ENCODE peak calls at places on chromosomes 16 and 17, in four cellular contexts. One of them, this sample, is unnamed.

GRCh38 chr16:50653633-50654524 is 27.2 kb downstream of the SNX20 start:
- DNase-seq in esophagus squamous epithelium: no peak
- DNase-seq in heart left ventricle: no peak
- DNase-seq in Peyer's patch: no peak
- DNase-seq in this sample: no peak

GRCh38 chr16:60991886-60992285 is 1044.4 kb downstream of the CDH8 start:
- DNase-seq in esophagus squamous epithelium: no peak
- DNase-seq in heart left ventricle: no peak
- DNase-seq in Peyer's patch: no peak
- DNase-seq in this sample: no peak

GRCh38 chr16:14354561-14355351 is 275.3 kb downstream of the PARN start:
- DNase-seq in esophagus squamous epithelium: no peak
- DNase-seq in heart left ventricle: no peak
- DNase-seq in Peyer's patch: no peak
- DNase-seq in this sample: no peak

GRCh38 chr17:79905832-79906231 is 66.6 kb upstream of the CBX4 start:
- DNase-seq in esophagus squamous epithelium: no peak
- DNase-seq in heart left ventricle: no peak
- DNase-seq in Peyer's patch: no peak
- DNase-seq in this sample: no peak

GRCh38 chr17:60284709-60285108 is 107.2 kb downstream of the USP32 start:
- DNase-seq in esophagus squamous epithelium: no peak
- DNase-seq in heart left ventricle: no peak
- DNase-seq in Peyer's patch: no peak
- DNase-seq in this sample: no peak

GRCh38 chr16:72198021-72198420 is 26.1 kb upstream of the PMFBP1 start:
- DNase-seq in esophagus squamous epithelium: no peak
- DNase-seq in heart left ventricle: no peak
- DNase-seq in Peyer's patch: no peak
- DNase-seq in this sample: no peak

GRCh38 chr16:72073831-72074230 is 10.8 kb downstream of the HPR start:
- DNase-seq in esophagus squamous epithelium: no peak
- DNase-seq in heart left ventricle: peak
- DNase-seq in Peyer's patch: no peak
- DNase-seq in this sample: no peak

GRCh38 chr17:76173474-76173873 is 32.4 kb upstream of the FOXJ1 start:
- DNase-seq in esophagus squamous epithelium: no peak
- DNase-seq in heart left ventricle: no peak
- DNase-seq in Peyer's patch: no peak
- DNase-seq in this sample: no peak

GRCh38 chr17:37743875-37744632 is 805 bp downstream of the HNF1B start:
- DNase-seq in esophagus squamous epithelium: no peak
- DNase-seq in heart left ventricle: no peak
- DNase-seq in Peyer's patch: peak
- DNase-seq in this sample: no peak

GRCh38 chr17:33814852-33815251 is 440.2 kb upstream of the CCL2 start:
- DNase-seq in esophagus squamous epithelium: no peak
- DNase-seq in heart left ventricle: no peak
- DNase-seq in Peyer's patch: no peak
- DNase-seq in this sample: no peak

GRCh38 chr17:63702223-63702577 is 2.3 kb upstream of the LIMD2 start:
- DNase-seq in esophagus squamous epithelium: no peak
- DNase-seq in heart left ventricle: no peak
- DNase-seq in Peyer's patch: no peak
- DNase-seq in this sample: peak

GRCh38 chr17:80753946-80754345 is 209.3 kb downstream of the RPTOR start:
- DNase-seq in esophagus squamous epithelium: no peak
- DNase-seq in heart left ventricle: no peak
- DNase-seq in Peyer's patch: no peak
- DNase-seq in this sample: no peak

GRCh38 chr17:652310-652709 is 62.3 kb downstream of the VPS53 start:
- DNase-seq in esophagus squamous epithelium: no peak
- DNase-seq in heart left ventricle: peak
- DNase-seq in Peyer's patch: no peak
- DNase-seq in this sample: no peak

GRCh38 chr17:63780507-63780906 is 6.5 kb downstream of the DDX42 start:
- DNase-seq in esophagus squamous epithelium: no peak
- DNase-seq in heart left ventricle: no peak
- DNase-seq in Peyer's patch: no peak
- DNase-seq in this sample: no peak

GRCh38 chr17:20721151-20721550 is 141.6 kb downstream of the CDRT15L2 start:
- DNase-seq in esophagus squamous epithelium: no peak
- DNase-seq in heart left ventricle: no peak
- DNase-seq in Peyer's patch: no peak
- DNase-seq in this sample: no peak

GRCh38 chr16:88995746-88996535 is 18.9 kb upstream of the CBFA2T3 start:
- DNase-seq in esophagus squamous epithelium: no peak
- DNase-seq in heart left ventricle: no peak
- DNase-seq in Peyer's patch: no peak
- DNase-seq in this sample: no peak

GRCh38 chr17:8158267-8159031 is 4.3 kb downstream of the VAMP2 start:
- DNase-seq in esophagus squamous epithelium: peak
- DNase-seq in heart left ventricle: peak
- DNase-seq in Peyer's patch: peak
- DNase-seq in this sample: peak

GRCh38 chr17:50181155-50181554 is 15.3 kb downstream of the SGCA start:
- DNase-seq in esophagus squamous epithelium: no peak
- DNase-seq in heart left ventricle: peak
- DNase-seq in Peyer's patch: no peak
- DNase-seq in this sample: no peak

GRCh38 chr17:65055280-65055707 is 1.2 kb downstream of the GNA13 start:
- DNase-seq in esophagus squamous epithelium: no peak
- DNase-seq in heart left ventricle: no peak
- DNase-seq in Peyer's patch: no peak
- DNase-seq in this sample: no peak

GRCh38 chr16:82470506-82471196 is 156.1 kb upstream of the CDH13 start:
- DNase-seq in esophagus squamous epithelium: no peak
- DNase-seq in heart left ventricle: no peak
- DNase-seq in Peyer's patch: peak
- DNase-seq in this sample: no peak

GRCh38 chr16:1541293-1542165 is 8.1 kb downstream of the TMEM204 start:
- DNase-seq in esophagus squamous epithelium: no peak
- DNase-seq in heart left ventricle: no peak
- DNase-seq in Peyer's patch: no peak
- DNase-seq in this sample: no peak

GRCh38 chr16:65876200-65876498 is 490.3 kb upstream of the CDH5 start:
- DNase-seq in esophagus squamous epithelium: no peak
- DNase-seq in heart left ventricle: no peak
- DNase-seq in Peyer's patch: no peak
- DNase-seq in this sample: no peak

GRCh38 chr16:69223882-69224281 is 36.9 kb downstream of the SNTB2 start:
- DNase-seq in esophagus squamous epithelium: no peak
- DNase-seq in heart left ventricle: no peak
- DNase-seq in Peyer's patch: no peak
- DNase-seq in this sample: no peak

GRCh38 chr17:73272906-73273218 is 11.2 kb upstream of the CPSF4L start:
- DNase-seq in esophagus squamous epithelium: no peak
- DNase-seq in heart left ventricle: no peak
- DNase-seq in Peyer's patch: no peak
- DNase-seq in this sample: no peak

GRCh38 chr16:53711390-53711789 is 7.4 kb downstream of the FTO start:
- DNase-seq in esophagus squamous epithelium: no peak
- DNase-seq in heart left ventricle: no peak
- DNase-seq in Peyer's patch: no peak
- DNase-seq in this sample: no peak

GRCh38 chr16:88569614-88569984 is 604 bp upstream of the ZC3H18 start:
- DNase-seq in esophagus squamous epithelium: no peak
- DNase-seq in heart left ventricle: peak
- DNase-seq in Peyer's patch: no peak
- DNase-seq in this sample: peak

GRCh38 chr16:85310868-85311585 is 198.8 kb upstream of the CIBAR2 start:
- DNase-seq in esophagus squamous epithelium: no peak
- DNase-seq in heart left ventricle: peak
- DNase-seq in Peyer's patch: no peak
- DNase-seq in this sample: peak

GRCh38 chr17:62614142-62614541 is 13.3 kb upstream of the MRC2 start:
- DNase-seq in esophagus squamous epithelium: no peak
- DNase-seq in heart left ventricle: no peak
- DNase-seq in Peyer's patch: no peak
- DNase-seq in this sample: no peak

GRCh38 chr17:4536259-4536741 is 18.9 kb downstream of the MYBBP1A start:
- DNase-seq in esophagus squamous epithelium: no peak
- DNase-seq in heart left ventricle: no peak
- DNase-seq in Peyer's patch: no peak
- DNase-seq in this sample: no peak

GRCh38 chr17:68424861-68425260 is 32.4 kb downstream of the WIPI1 start:
- DNase-seq in esophagus squamous epithelium: no peak
- DNase-seq in heart left ventricle: no peak
- DNase-seq in Peyer's patch: no peak
- DNase-seq in this sample: no peak

GRCh38 chr16:7339700-7340099 is 7.1 kb downstream of the RBFOX1 start:
- DNase-seq in esophagus squamous epithelium: no peak
- DNase-seq in heart left ventricle: no peak
- DNase-seq in Peyer's patch: no peak
- DNase-seq in this sample: no peak

GRCh38 chr17:7019839-7020519 is 2.9 kb upstream of the BCL6B start:
- DNase-seq in esophagus squamous epithelium: no peak
- DNase-seq in heart left ventricle: peak
- DNase-seq in Peyer's patch: peak
- DNase-seq in this sample: peak
- H3K4me3 ChIP-seq in esophagus squamous epithelium: peak
- H3K4me3 ChIP-seq in heart left ventricle: peak
- H3K4me3 ChIP-seq in Peyer's patch: peak
- H3K4me3 ChIP-seq in this sample: no peak

GRCh38 chr17:43392397-43392796 is 6.4 kb upstream of the ARL4D start:
- DNase-seq in esophagus squamous epithelium: no peak
- DNase-seq in heart left ventricle: no peak
- DNase-seq in Peyer's patch: no peak
- DNase-seq in this sample: no peak

GRCh38 chr17:43385046-43385831 is 13.6 kb upstream of the ARL4D start:
- DNase-seq in esophagus squamous epithelium: no peak
- DNase-seq in heart left ventricle: no peak
- DNase-seq in Peyer's patch: no peak
- DNase-seq in this sample: no peak

GRCh38 chr17:43384476-43384862 is 14.3 kb upstream of the ARL4D start:
- DNase-seq in esophagus squamous epithelium: no peak
- DNase-seq in heart left ventricle: no peak
- DNase-seq in Peyer's patch: peak
- DNase-seq in this sample: no peak

GRCh38 chr17:43389022-43389947 is 9.5 kb upstream of the ARL4D start:
- DNase-seq in esophagus squamous epithelium: peak
- DNase-seq in heart left ventricle: peak
- DNase-seq in Peyer's patch: peak
- DNase-seq in this sample: peak

GRCh38 chr17:43388198-43389021 is 10.4 kb upstream of the ARL4D start:
- DNase-seq in esophagus squamous epithelium: peak
- DNase-seq in heart left ventricle: peak
- DNase-seq in Peyer's patch: peak
- DNase-seq in this sample: peak
- TF ChIP-seq POLR2A in esophagus squamous epithelium: peak
- TF ChIP-seq POLR2A in heart left ventricle: peak
- TF ChIP-seq POLR2A in Peyer's patch: peak
- TF ChIP-seq POLR2A in this sample: peak

GRCh38 chr16:3007059-3007956 is 5.4 kb upstream of the CLDN9 start:
- DNase-seq in esophagus squamous epithelium: no peak
- DNase-seq in heart left ventricle: no peak
- DNase-seq in Peyer's patch: peak
- DNase-seq in this sample: no peak
- H3K4me3 ChIP-seq in esophagus squamous epithelium: no peak
- H3K4me3 ChIP-seq in heart left ventricle: no peak
- H3K4me3 ChIP-seq in Peyer's patch: peak
- H3K4me3 ChIP-seq in this sample: no peak

GRCh38 chr17:2213291-2213960 is 90.2 kb downstream of the SMG6 start:
- DNase-seq in esophagus squamous epithelium: no peak
- DNase-seq in heart left ventricle: no peak
- DNase-seq in Peyer's patch: no peak
- DNase-seq in this sample: no peak

GRCh38 chr17:2214887-2215615 is 88.5 kb downstream of the SMG6 start:
- DNase-seq in esophagus squamous epithelium: no peak
- DNase-seq in heart left ventricle: peak
- DNase-seq in Peyer's patch: no peak
- DNase-seq in this sample: no peak

GRCh38 chr17:2212328-2212981 is 91.1 kb downstream of the SMG6 start:
- DNase-seq in esophagus squamous epithelium: no peak
- DNase-seq in heart left ventricle: peak
- DNase-seq in Peyer's patch: no peak
- DNase-seq in this sample: no peak

GRCh38 chr17:2215616-2216364 is 87.8 kb downstream of the SMG6 start:
- DNase-seq in esophagus squamous epithelium: no peak
- DNase-seq in heart left ventricle: peak
- DNase-seq in Peyer's patch: peak
- DNase-seq in this sample: peak

DNA sequence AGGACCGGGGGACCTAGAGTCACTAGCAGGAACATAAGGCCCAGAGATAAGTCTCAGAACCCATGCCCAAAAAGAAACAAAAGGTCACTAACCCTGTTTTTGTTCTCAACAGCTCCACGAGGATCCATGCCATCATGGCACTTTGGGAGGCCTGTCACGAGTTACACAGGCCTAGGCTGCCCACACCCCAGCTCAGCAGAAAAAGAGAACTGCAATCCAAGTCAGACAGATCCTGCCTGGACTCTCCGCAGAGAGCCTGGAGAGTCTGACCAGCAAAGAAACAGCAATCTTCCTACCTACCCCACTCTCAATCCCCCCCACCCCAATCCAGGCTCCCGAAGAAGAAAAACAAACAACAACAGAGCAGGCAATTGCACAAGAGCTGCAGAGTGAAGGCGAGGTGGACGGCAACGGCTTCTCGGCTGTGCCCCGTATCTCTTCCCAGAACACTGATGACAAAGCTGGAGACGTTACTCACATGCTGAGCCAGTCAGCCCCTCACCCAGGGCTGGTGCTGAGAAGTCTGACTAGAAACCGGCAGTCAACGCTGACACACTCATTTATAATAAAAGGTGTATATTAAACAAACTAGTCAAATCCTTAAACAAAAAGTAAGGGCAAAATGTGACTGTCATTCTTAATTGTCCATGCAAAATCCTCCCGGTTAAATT is 89.4 kb downstream of the SMG6 start:
- DNase-seq in esophagus squamous epithelium: no peak
- DNase-seq in heart left ventricle: peak
- DNase-seq in Peyer's patch: no peak
- DNase-seq in this sample: no peak
- TF ChIP-seq POLR2A in esophagus squamous epithelium: no peak
- TF ChIP-seq POLR2A in heart left ventricle: no peak
- TF ChIP-seq POLR2A in Peyer's patch: no peak
- TF ChIP-seq POLR2A in this sample: no peak

DNA sequence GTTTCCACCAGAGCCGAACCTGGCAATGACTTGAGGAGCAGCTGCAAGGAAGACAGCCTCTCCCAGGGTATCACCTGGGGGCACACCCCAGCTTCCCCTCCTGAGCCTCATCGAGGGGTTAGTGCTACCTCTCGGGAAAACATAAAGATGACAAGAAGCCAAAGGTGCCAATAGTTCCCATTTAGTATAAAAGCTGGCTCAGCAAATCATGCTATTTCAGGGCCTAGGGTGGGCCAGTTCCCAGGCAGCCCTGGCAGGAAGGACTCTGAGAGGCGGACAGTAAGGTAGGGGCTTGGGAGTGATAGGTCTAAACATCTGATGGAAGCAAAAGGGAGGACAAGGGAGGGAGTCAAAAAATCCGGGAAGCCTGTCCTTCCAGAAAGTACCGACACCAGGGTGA is 46.2 kb downstream of the SOST start:
- DNase-seq in esophagus squamous epithelium: no peak
- DNase-seq in heart left ventricle: no peak
- DNase-seq in Peyer's patch: no peak
- DNase-seq in this sample: no peak
- H3K4me3 ChIP-seq in esophagus squamous epithelium: no peak
- H3K4me3 ChIP-seq in heart left ventricle: no peak
- H3K4me3 ChIP-seq in Peyer's patch: no peak
- H3K4me3 ChIP-seq in this sample: no peak

GRCh38 chr16:4271176-4272113 is 1.4 kb downstream of the TFAP4 start:
- DNase-seq in esophagus squamous epithelium: peak
- DNase-seq in heart left ventricle: peak
- DNase-seq in Peyer's patch: peak
- DNase-seq in this sample: peak
- TF ChIP-seq POLR2A in esophagus squamous epithelium: peak
- TF ChIP-seq POLR2A in heart left ventricle: peak
- TF ChIP-seq POLR2A in Peyer's patch: peak
- TF ChIP-seq POLR2A in this sample: peak